ENCODE peak calls at places on chromosome 14, in six cellular contexts. O is ovary; D is GM23248; E is astrocyte; R is CD4-positive, CD25-positive, alpha-beta regulatory T cell; H is small intestine. Z is an unnamed sample. For H3K27me3 and H3K9me3, the result is how much of the 10 kb centered on the place peaks cover.

GRCh38 chr14:76050250-76050649 is 64.7 kb downstream of the IFT43 start:
- DNase-seq in R (no peak), D (no peak), E (no peak), O (no peak), H (no peak), Z (no peak)

GRCh38 chr14:101774006-101774755 is 12.7 kb downstream of the PPP2R5C start:
- DNase-seq in E (no peak), H (no peak), D (no peak), R (no peak), O (no peak), Z (no peak)

GRCh38 chr14:69358233-69358963 is 39.7 kb downstream of the ERH start:
- DNase-seq in D (no peak), E (peak), H (no peak), O (no peak), R (no peak), Z (no peak)

GRCh38 chr14:96104469-96105057 is 65.4 kb downstream of the C14orf132 start:
- DNase-seq in R (no peak), E (peak), H (peak), D (peak), O (peak), Z (peak)

GRCh38 chr14:58014778-58015177 is 137.2 kb downstream of the ARMH4 start:
- DNase-seq in R (no peak), H (no peak), D (no peak), O (no peak), E (no peak), Z (no peak)

GRCh38 chr14:74569826-74570591 is 42.0 kb downstream of the LTBP2 start:
- DNase-seq in D (peak), O (peak), R (no peak), H (no peak), E (no peak), Z (peak)

GRCh38 chr14:102050625-102051024 is 36.2 kb downstream of the HSP90AA1 start:
- DNase-seq in D (peak), H (no peak), R (no peak), O (peak), E (peak), Z (no peak)

GRCh38 chr14:51776102-51776894 is 84.1 kb upstream of the GNG2 start:
- DNase-seq in D (peak), R (peak), H (no peak), O (peak), E (peak), Z (peak)

GRCh38 chr14:99195602-99196309 is 76.2 kb downstream of the BCL11B start:
- DNase-seq in D (peak), O (no peak), H (peak), E (peak), R (no peak), Z (no peak)

GRCh38 chr14:81414123-81414522 is 14.0 kb upstream of the STON2 start:
- DNase-seq in H (no peak), D (no peak), R (no peak), E (no peak), O (no peak), Z (no peak)

GRCh38 chr14:103031566-103031911 is 25.8 kb downstream of the CDC42BPB start:
- DNase-seq in E (no peak), H (no peak), O (no peak), R (no peak), D (no peak), Z (no peak)

GRCh38 chr14:22821193-22822016 is 6.2 kb upstream of the SLC7A7 start:
- DNase-seq in H (peak), E (no peak), R (no peak), D (peak), O (no peak), Z (no peak)

GRCh38 chr14:22580604-22581003 is 8.4 kb downstream of the DAD1 start:
- DNase-seq in O (no peak), H (no peak), D (no peak), E (no peak), R (no peak), Z (no peak)

GRCh38 chr14:69554500-69554899 is 20.2 kb downstream of the CCDC177 start:
- DNase-seq in R (no peak), E (no peak), D (no peak), H (no peak), O (no peak), Z (no peak)

GRCh38 chr14:50335389-50335788 is 23.3 kb downstream of the DMAC2L start:
- DNase-seq in H (no peak), O (no peak), E (peak), D (peak), R (no peak), Z (no peak)

GRCh38 chr14:23537351-23538048 is 14.1 kb downstream of the ZFHX2 start:
- DNase-seq in D (peak), H (no peak), E (no peak), O (no peak), R (no peak), Z (no peak)

GRCh38 chr14:58772061-58772604 is 134.4 kb downstream of the DACT1 start:
- DNase-seq in E (no peak), D (no peak), H (no peak), R (no peak), O (no peak), Z (no peak)

GRCh38 chr14:79056879-79057278 is 886.7 kb downstream of the NRXN3 start:
- DNase-seq in R (no peak), E (peak), O (no peak), D (peak), H (no peak), Z (no peak)

GRCh38 chr14:77024171-77024627 is 4.3 kb downstream of the IRF2BPL start:
- DNase-seq in D (peak), H (peak), O (peak), R (peak), E (peak), Z (no peak)

GRCh38 chr14:69573205-69573840 is 1.3 kb downstream of the CCDC177 start:
- DNase-seq in D (peak), E (no peak), O (no peak), R (no peak), H (no peak), Z (no peak)

GRCh38 chr14:67999693-68000384 is 180.3 kb downstream of the RAD51B start:
- DNase-seq in E (peak), O (no peak), R (no peak), H (no peak), D (peak), Z (no peak)

GRCh38 chr14:39374846-39375245 is 57.4 kb downstream of the FBXO33 start:
- DNase-seq in D (peak), E (peak), O (no peak), H (no peak), R (no peak), Z (no peak)

GRCh38 chr14:67622675-67623074 is 3.0 kb downstream of the ARG2 start:
- DNase-seq in R (no peak), E (peak), O (no peak), H (no peak), D (peak), Z (peak)

GRCh38 chr14:74502236-74503019 is 8.9 kb downstream of the ISCA2 start:
- DNase-seq in E (no peak), D (peak), O (no peak), H (peak), R (no peak), Z (no peak)

GRCh38 chr14:23300687-23301223 is 1.9 kb downstream of the PPP1R3E start:
- DNase-seq in H (peak), E (no peak), R (peak), D (peak), O (peak), Z (no peak)

GRCh38 chr14:96086574-96087077 is 47.5 kb downstream of the C14orf132 start:
- DNase-seq in D (peak), O (no peak), R (no peak), H (no peak), E (peak), Z (no peak)

GRCh38 chr14:71466942-71467341 is 465.3 kb upstream of the RGS6 start:
- DNase-seq in H (no peak), O (no peak), D (peak), E (no peak), R (no peak), Z (no peak)

GRCh38 chr14:31243860-31244259 is 36.3 kb upstream of the HECTD1 start:
- DNase-seq in E (no peak), O (no peak), H (peak), R (no peak), D (no peak), Z (no peak)

GRCh38 chr14:101588286-101588975 is 27.1 kb downstream of the DIO3 start:
- DNase-seq in H (no peak), R (no peak), D (no peak), O (no peak), E (no peak), Z (no peak)

GRCh38 chr14:30464481-30464880 is 94.5 kb upstream of the G2E3 start:
- DNase-seq in H (no peak), D (no peak), R (no peak), O (no peak), E (no peak), Z (no peak)

GRCh38 chr14:79180656-79181055 is 1010.5 kb downstream of the NRXN3 start:
- DNase-seq in D (no peak), E (no peak), R (no peak), O (no peak), H (no peak), Z (no peak)

GRCh38 chr14:24630872-24631477 is 3.0 kb downstream of the GZMB start:
- DNase-seq in D (peak), H (peak), E (no peak), R (no peak), O (no peak), Z (peak)

GRCh38 chr14:89814126-89814525 is 140.4 kb downstream of the EFCAB11 start:
- DNase-seq in E (no peak), H (no peak), D (no peak), O (no peak), R (no peak), Z (no peak)

GRCh38 chr14:64184103-64184729 is 110.0 kb downstream of the ESR2 start:
- DNase-seq in R (no peak), H (no peak), D (no peak), O (no peak), E (no peak), Z (no peak)

GRCh38 chr14:93148979-93149378 is 33.3 kb upstream of the ITPK1 start:
- DNase-seq in H (no peak), D (no peak), E (no peak), R (no peak), O (no peak), Z (no peak)

DNA sequence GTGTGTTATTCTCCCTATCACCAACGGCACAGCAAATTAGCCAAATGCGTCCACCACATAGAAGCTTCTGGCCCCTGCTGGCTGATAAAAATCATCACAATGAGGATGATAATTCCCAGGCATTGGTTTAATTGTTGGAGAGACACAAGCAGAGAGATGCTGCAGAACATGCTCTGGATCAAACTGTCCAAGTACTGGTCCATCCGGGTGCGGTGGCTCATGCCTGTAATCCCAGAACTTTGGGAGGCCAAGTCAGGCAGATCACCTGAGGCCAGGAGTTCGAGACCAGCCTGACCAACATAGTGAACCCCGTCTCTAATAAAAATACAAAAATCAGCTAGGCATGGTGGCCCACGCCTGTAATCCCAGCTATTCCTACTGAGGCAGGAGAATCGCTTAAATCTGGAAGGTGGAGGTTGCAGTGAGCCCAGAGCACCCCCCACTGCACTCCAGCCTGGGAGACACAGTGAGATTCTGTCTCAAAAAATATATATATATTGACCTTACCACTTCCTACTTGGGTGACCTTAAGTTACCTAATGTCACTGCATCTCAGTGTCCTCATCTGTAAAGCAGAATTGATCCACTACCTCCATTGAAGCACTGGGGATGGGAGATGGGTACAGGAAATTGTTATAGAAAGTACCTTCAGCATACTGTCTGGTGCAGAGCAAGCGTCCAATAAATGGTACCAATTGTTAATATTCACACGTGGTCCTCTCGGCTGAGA is 83.7 kb upstream of the EGLN3 start:
- DNase-seq in O (no peak), H (no peak), R (no peak), D (no peak), E (no peak), Z (no peak)
- H3K27me3 ChIP-seq in O (under half), H (under half), R (under half), D (under half), E (under half), Z (under half)

DNA sequence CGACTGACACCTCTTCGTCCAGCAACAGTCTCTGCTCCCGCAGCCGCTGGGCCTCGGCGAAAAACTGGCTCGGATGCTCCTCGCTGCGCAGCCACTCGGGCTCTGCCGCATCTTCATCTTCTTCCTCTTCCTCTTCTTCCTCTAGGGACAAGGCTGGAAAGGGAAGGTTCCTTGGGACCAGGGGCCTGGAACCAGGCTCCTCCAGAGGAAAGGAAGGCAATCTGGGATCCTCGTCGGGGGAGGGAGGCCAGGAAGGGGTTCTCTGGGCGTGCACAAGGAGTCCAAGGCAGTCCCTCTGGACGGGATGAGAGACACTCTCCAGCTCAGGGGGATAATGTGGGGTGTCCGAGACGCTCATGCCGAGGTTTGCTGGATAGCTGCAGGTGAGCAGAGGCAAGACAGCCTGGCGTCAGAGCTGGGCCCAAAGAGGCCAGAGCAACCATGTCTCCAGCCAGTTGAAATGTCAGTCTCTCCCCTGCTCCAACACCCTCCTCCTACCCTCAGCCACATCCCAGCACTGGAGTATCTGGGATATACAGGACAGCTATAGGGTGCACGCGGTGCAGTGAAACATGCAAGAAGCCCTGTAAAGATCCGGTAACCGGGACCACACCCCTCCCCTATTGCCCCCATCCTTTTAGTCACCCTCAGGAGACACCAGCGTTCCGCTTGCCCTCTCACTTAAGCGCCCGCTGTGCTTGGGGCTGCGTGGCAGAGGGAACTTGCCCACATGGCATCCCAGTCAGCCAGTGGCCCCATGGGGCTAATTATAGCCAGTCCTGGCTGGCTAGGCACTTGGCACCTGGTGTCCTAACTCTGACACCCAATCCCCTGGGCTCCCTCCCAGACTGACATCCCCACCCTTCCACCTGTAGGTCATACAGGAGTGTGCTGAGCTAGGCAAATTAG is at the start of gene KLHL33:
- DNase-seq in D (no peak), R (no peak), O (no peak), E (no peak), H (no peak), Z (no peak)
- H3K4me3 ChIP-seq in D (no peak), R (no peak), O (peak), E (peak), H (peak), Z (no peak)

GRCh38 chr14:105938055-105938863 is 411.9 kb downstream of the TMEM121 start:
- DNase-seq in E (no peak), D (no peak), H (no peak), O (no peak), R (no peak), Z (no peak)
- H3K9me3 ChIP-seq in E (under half), D (under half), H (under half), O (under half), R (under half), Z (under half)

GRCh38 chr14:104318558-104319488 is 180.4 kb downstream of the KIF26A start:
- DNase-seq in E (no peak), R (no peak), D (no peak), O (peak), H (no peak), Z (no peak)
- H3K27me3 ChIP-seq in E (under half), R (under half), D (under half), O (under half), H (under half), Z (under half)

DNA sequence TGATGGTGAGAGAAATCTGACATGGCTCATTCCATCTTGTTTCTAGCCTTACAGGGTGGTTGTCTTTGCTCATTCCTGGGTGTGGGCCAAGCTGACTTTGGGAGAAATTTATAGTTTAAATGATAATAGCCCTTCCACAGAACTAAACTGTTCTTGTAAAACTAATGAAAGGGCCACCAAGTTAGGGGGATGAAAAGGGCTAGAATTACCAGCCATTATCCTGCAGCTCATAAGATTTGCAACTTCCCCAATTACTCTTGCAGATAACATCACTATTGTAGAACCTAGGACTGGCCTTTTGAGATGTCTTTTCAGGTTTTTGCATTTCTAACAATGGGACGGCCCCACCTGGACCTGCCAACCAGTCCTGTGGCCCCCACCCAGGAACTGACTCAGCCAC is 220.4 kb downstream of the KTN1 start:
- DNase-seq in E (no peak), R (no peak), O (no peak), H (no peak), D (no peak), Z (no peak)
- H3K4me3 ChIP-seq in E (no peak), R (no peak), O (no peak), H (no peak), D (no peak), Z (no peak)

Z was measured in MG63.